ENCODE peak calls at places on chromosome 1, in six cellular contexts. F, O, I, G, M and Y are unnamed samples.

GRCh38 chr1:1286313-1287261 is 6.4 kb downstream of the SCNN1D start:
- DNase-seq in F (peak), O (no peak), I (no peak), G (no peak), M (no peak), Y (no peak)

GRCh38 chr1:169427081-169427611 is at the start of gene CCDC181:
- DNase-seq in F (peak), O (peak), I (peak), G (peak), M (peak), Y (no peak)

GRCh38 chr1:224641030-224641429 is 24.9 kb downstream of the CNIH3 start:
- DNase-seq in F (no peak), O (no peak), I (no peak), G (no peak), M (no peak), Y (no peak)

GRCh38 chr1:236120725-236121153 is 21.6 kb upstream of the GPR137B start:
- DNase-seq in F (no peak), O (no peak), I (no peak), G (no peak), M (no peak), Y (no peak)

GRCh38 chr1:20724364-20725188 is 6.8 kb upstream of the KIF17 start:
- DNase-seq in F (peak), O (no peak), I (no peak), G (no peak), M (no peak), Y (peak)

GRCh38 chr1:156001021-156001681 is 19.6 kb downstream of the SSR2 start:
- DNase-seq in F (peak), O (no peak), I (no peak), G (no peak), M (no peak), Y (peak)

GRCh38 chr1:230073371-230074035 is 6.5 kb downstream of the GALNT2 start:
- DNase-seq in F (peak), O (no peak), I (no peak), G (peak), M (no peak), Y (no peak)

GRCh38 chr1:214261206-214262123 is 19.5 kb upstream of the SMYD2 start:
- DNase-seq in F (peak), O (peak), I (peak), G (peak), M (peak), Y (peak)

GRCh38 chr1:188514917-188515316 is 1686.2 kb downstream of the PLA2G4A start:
- DNase-seq in F (no peak), O (no peak), I (no peak), G (no peak), M (no peak), Y (no peak)